ENCODE peak calls at places on chromosomes 13 and 19, in eight cellular contexts. S is OCI-M1; B is NCI-H1105 treated with DMSO at 0.1 percent for 48 hours; M is renal cortical epithelial cell; F is activated T-cell treated with anti-CD3 and anti-CD28 coated beads, Interleukin-2, amount 50 U/mL, for 72 hours; H is smooth muscle cell of the brain vasculature; Z is spleen; C is GM10248. W is an unnamed sample.

GRCh38 chr19:55640577-55641375 is at the start of gene ZNF580:
- DNase-seq in Z (peak), M (peak), B (peak), F (peak), S (peak), C (peak), H (no peak), W (peak)

GRCh38 chr19:6056282-6056741 is 54.0 kb downstream of the RFX2 start:
- DNase-seq in H (no peak), Z (no peak), M (no peak), C (no peak), S (no peak), B (no peak), F (no peak), W (no peak)

GRCh38 chr13:114077121-114077937 is 55.1 kb downstream of the RASA3 start:
- DNase-seq in H (no peak), M (no peak), S (no peak), F (no peak), B (no peak), Z (no peak), C (no peak), W (no peak)

GRCh38 chr13:48251616-48252081 is 18.6 kb downstream of the ITM2B start:
- DNase-seq in B (no peak), S (no peak), M (no peak), H (no peak), C (no peak), Z (no peak), F (no peak), W (no peak)

GRCh38 chr13:51550151-51550550 is 34.1 kb upstream of the WDFY2 start:
- DNase-seq in F (no peak), M (no peak), S (no peak), H (no peak), C (no peak), B (no peak), Z (no peak), W (no peak)

GRCh38 chr13:26899153-26899552 is 138.6 kb upstream of the GPR12 start:
- DNase-seq in C (no peak), H (no peak), S (no peak), B (no peak), Z (no peak), F (no peak), M (no peak), W (no peak)

GRCh38 chr19:41698746-41699230 is 9.6 kb upstream of the CEACAM5 start:
- DNase-seq in H (no peak), B (no peak), M (peak), F (no peak), C (peak), S (peak), Z (no peak), W (no peak)

GRCh38 chr13:33229446-33230177 is 55.9 kb downstream of the STARD13 start:
- DNase-seq in S (no peak), F (no peak), M (peak), H (no peak), Z (no peak), C (no peak), B (no peak), W (peak)

GRCh38 chr19:372306-372890 is 27.8 kb upstream of the MIER2 start:
- DNase-seq in B (peak), H (peak), Z (peak), C (no peak), M (no peak), F (no peak), S (no peak), W (no peak)

GRCh38 chr19:57655443-57655842 is 13.3 kb upstream of the ZSCAN4 start:
- DNase-seq in H (no peak), C (no peak), S (no peak), Z (no peak), B (no peak), F (no peak), M (no peak), W (no peak)

GRCh38 chr13:75876371-75877050 is 240.4 kb downstream of the LMO7 start:
- DNase-seq in M (peak), Z (no peak), B (peak), S (peak), F (peak), H (peak), C (peak), W (peak)

GRCh38 chr13:22235285-22235949 is 564.5 kb downstream of the FGF9 start:
- DNase-seq in M (no peak), S (no peak), Z (no peak), F (peak), H (no peak), B (peak), C (peak), W (no peak)

GRCh38 chr19:29201849-29202248 is 11.1 kb downstream of the UQCRFS1 start:
- DNase-seq in S (no peak), B (no peak), Z (no peak), M (no peak), H (no peak), F (no peak), C (no peak), W (peak)

GRCh38 chr13:28037399-28037798 is 48.9 kb upstream of the URAD start:
- DNase-seq in F (peak), S (no peak), C (no peak), M (no peak), Z (no peak), H (no peak), B (no peak), W (no peak)

GRCh38 chr19:15463865-15464371 is 426 bp downstream of the RASAL3 start:
- DNase-seq in S (peak), C (peak), B (no peak), Z (peak), F (peak), H (no peak), M (no peak), W (no peak)

GRCh38 chr13:78595819-78596700 is 7.3 kb downstream of the POU4F1 start:
- DNase-seq in S (no peak), C (peak), B (no peak), M (no peak), H (no peak), Z (peak), F (no peak), W (no peak)